ENCODE peak calls at places on chromosomes 13 and 19, in nine cellular contexts. U is heart right ventricle, P is cardiac fibroblast, L is HFF-Myc, V is NB4, O is psoas muscle, Y is bronchial epithelial cell, H is lung, K is fibroblast of the aortic adventitia. G is an unnamed sample.

GRCh38 chr19:16892868-16893685 is 4.3 kb downstream of the F2RL3 start:
- DNase-seq in U (no peak), P (no peak), L (no peak), V (no peak), O (no peak), Y (no peak), H (no peak), K (no peak), G (no peak)

GRCh38 chr19:2286402-2287140 is 4.6 kb upstream of the PEAK3 start:
- DNase-seq in U (no peak), P (no peak), L (no peak), V (no peak), O (no peak), Y (no peak), H (no peak), K (no peak), G (no peak)

GRCh38 chr13:107238262-107238661 is 670.3 kb upstream of the ARGLU1 start:
- DNase-seq in U (no peak), P (no peak), L (no peak), V (no peak), O (no peak), Y (no peak), H (no peak), K (no peak), G (no peak)

GRCh38 chr13:23185542-23185941 is 4.8 kb downstream of the SGCG start:
- DNase-seq in U (no peak), P (no peak), L (no peak), V (no peak), O (no peak), Y (no peak), H (no peak), K (no peak), G (no peak)

GRCh38 chr13:110306960-110307696 is at the start of the genes COL4A1 and COL4A2:
- DNase-seq in U (peak), P (peak), L (no peak), V (no peak), O (peak), Y (peak), H (peak), K (peak), G (no peak)

GRCh38 chr13:80251403-80251802 is 89.5 kb downstream of the SPRY2 start:
- DNase-seq in U (no peak), P (peak), L (peak), V (peak), O (no peak), Y (peak), H (no peak), K (peak), G (no peak)

GRCh38 chr13:51556740-51557139 is 27.5 kb upstream of the WDFY2 start:
- DNase-seq in U (no peak), P (no peak), L (no peak), V (no peak), O (no peak), Y (peak), H (no peak), K (no peak), G (no peak)

GRCh38 chr13:99867535-99868271 is 103.9 kb downstream of the ZIC5 start:
- DNase-seq in U (no peak), P (no peak), L (no peak), V (no peak), O (no peak), Y (no peak), H (no peak), K (no peak), G (no peak)

GRCh38 chr19:34274827-34275625 is 20.7 kb downstream of the GARRE1 start:
- DNase-seq in U (no peak), P (peak), L (no peak), V (no peak), O (no peak), Y (no peak), H (no peak), K (peak), G (peak)

GRCh38 chr13:95296326-95296939 is 4.8 kb downstream of the ABCC4 start:
- DNase-seq in U (peak), P (peak), L (no peak), V (peak), O (peak), Y (peak), H (peak), K (no peak), G (no peak)

GRCh38 chr19:7861619-7862412 is 12.4 kb downstream of the PRR36 start:
- DNase-seq in U (no peak), P (no peak), L (no peak), V (no peak), O (no peak), Y (no peak), H (no peak), K (no peak), G (no peak)

DNA sequence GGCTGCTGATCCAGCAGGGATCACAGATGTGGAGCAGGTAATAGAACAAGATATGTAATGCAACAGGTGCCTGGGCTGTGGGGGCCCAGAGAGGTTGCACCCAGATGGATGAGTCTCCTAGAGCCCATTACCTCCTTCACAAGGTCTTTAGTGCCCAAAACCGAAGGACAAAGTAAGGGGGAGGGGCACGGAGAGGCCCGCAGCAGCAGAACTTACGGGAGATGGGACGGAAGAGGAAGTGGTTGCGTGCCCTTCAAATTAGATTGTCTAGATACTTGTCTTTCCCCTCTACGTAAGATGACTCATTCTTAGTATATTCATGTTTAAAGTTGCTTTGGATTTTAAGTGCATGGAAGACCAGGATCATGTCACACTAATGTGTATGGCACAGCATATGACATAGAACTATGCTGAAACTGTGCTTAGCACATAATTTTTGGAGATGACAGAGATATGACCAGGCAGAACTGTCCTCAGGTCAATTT is 5.7 kb upstream of the MRPS31 start:
- DNase-seq in U (no peak), P (peak), L (no peak), V (peak), O (no peak), Y (peak), H (peak), K (no peak), G (no peak)
- H3K4me3 ChIP-seq in U (no peak), P (no peak), L (no peak), V (peak), O (no peak), Y (no peak), H (no peak), K (no peak), G (no peak)

GRCh38 chr19:54035215-54036178 is 28.2 kb downstream of the VSTM1 start:
- DNase-seq in U (no peak), P (peak), L (peak), V (no peak), O (no peak), Y (peak), H (no peak), K (peak), G (peak)
- TF ChIP-seq CTCF in U (no peak), P (no peak), L (no peak), V (no peak), O (no peak), Y (no peak), H (no peak), K (no peak), G (no peak)

DNA sequence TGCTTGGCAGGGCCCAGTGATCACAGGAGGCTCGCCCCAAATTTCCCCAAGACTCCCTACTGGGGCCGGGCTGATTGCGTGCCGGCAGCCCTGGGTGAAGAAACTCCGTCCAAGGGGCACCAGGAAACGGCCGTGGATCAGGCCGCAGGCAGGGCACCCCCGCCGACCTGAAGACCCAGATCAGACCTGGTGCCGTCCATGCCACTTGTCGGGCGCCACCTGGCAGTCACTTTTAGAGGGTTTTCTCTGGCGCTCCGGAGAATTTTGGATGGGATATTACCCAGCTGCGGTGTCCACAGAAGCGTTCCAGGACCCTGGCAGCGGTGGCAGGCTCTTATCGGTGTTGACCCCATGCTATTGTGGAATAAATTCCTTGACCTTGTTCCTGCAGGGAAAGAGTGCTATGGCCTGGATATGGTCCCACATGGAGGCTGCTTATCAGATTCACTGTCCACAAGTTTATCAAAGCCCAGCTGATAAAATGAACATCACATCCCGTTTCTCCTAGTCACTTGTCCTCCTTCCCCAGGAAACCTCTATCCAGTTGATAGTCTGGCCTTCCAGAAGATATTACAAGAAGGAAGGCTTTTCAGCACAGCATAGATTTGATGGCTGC is 38.2 kb downstream of the IGFL2 start:
- DNase-seq in U (no peak), P (no peak), L (no peak), V (no peak), O (no peak), Y (no peak), H (no peak), K (no peak), G (no peak)
- H3K4me3 ChIP-seq in U (no peak), P (no peak), L (no peak), V (no peak), O (no peak), Y (no peak), H (no peak), K (no peak), G (no peak)

DNA sequence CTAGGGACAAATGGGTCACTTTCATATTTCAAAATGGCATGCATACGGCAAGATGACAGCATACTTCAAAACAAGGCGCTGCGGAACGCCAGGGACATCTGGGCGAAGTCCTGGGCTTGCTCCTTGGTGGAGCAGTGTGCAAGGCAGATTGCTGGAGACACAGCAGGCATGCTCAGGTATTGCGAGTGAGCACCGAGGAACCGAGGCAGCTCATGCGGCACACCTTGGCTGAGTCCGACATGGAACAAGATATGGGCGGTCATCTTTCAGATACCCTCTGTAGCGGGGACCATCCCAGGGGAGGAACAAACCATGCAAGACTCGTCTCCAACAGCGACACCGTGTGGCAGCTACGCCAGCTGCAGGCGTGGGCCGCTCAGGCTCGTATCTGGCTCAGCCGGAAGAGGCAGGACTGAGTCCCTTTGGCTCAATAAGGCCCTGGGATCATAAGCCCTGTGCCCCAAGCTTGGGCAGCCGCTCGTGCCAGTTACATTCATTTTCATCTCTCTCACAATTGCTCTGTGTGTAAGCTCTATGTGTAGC is 112.4 kb downstream of the NUFIP1 start:
- DNase-seq in U (no peak), P (peak), L (no peak), V (peak), O (no peak), Y (no peak), H (no peak), K (no peak), G (no peak)
- TF ChIP-seq CTCF in U (no peak), P (peak), L (peak), V (peak), O (no peak), Y (peak), H (no peak), K (peak), G (peak)

DNA sequence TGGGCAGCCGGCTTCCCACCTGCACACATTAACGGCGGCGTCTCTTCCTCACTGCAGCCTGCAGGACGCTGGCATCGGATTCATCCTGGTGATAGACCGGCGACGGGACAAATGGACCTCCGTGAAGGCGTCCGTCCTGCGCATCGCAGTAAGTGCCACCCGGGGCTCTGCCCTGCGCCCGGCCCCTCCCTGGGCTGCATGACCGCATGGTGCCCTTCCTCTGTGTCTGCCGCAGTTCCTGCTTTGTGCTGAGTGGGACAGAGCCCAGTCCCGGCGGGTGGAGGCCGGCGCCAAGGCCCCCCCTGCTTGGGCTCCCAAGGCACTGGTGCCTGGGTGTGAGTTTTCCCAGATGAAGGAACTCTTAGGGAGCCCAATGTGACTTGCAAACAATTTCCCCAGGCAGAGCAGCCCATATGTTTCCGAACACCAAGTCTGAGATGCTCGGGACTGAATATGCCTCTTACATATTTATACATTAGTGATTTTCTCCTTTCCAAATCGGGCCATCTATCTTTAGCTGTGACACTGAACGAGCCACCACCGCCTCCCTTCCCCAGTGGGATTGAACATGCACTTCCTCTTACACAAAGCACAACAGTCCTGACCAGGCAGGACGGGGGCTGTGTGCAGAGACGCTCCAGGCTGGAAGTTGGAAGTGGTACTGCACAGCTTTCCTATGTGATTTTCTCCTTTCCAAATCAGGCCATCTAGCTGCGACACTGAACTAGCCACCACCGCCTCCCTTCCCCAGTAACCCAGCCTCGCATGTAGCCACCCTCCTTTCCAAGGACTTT is 60.2 kb upstream of the F7 start:
- DNase-seq in U (peak), P (no peak), L (no peak), V (no peak), O (no peak), Y (no peak), H (no peak), K (no peak), G (no peak)
- H3K4me3 ChIP-seq in U (no peak), P (no peak), L (no peak), V (no peak), O (peak), Y (no peak), H (no peak), K (no peak), G (no peak)

GRCh38 chr13:46313441-46314257 is 73.4 kb downstream of the RUBCNL start:
- DNase-seq in U (no peak), P (no peak), L (no peak), V (peak), O (no peak), Y (no peak), H (no peak), K (no peak), G (no peak)

GRCh38 chr13:46315491-46316075 is 71.5 kb downstream of the RUBCNL start:
- DNase-seq in U (no peak), P (no peak), L (no peak), V (no peak), O (no peak), Y (no peak), H (no peak), K (no peak), G (no peak)

GRCh38 chr13:46317120-46317519 is 69.9 kb downstream of the RUBCNL start:
- DNase-seq in U (no peak), P (peak), L (no peak), V (peak), O (no peak), Y (no peak), H (no peak), K (peak), G (no peak)

GRCh38 chr13:46315036-46315435 is 72.0 kb downstream of the RUBCNL start:
- DNase-seq in U (no peak), P (no peak), L (no peak), V (no peak), O (no peak), Y (no peak), H (no peak), K (no peak), G (no peak)

DNA sequence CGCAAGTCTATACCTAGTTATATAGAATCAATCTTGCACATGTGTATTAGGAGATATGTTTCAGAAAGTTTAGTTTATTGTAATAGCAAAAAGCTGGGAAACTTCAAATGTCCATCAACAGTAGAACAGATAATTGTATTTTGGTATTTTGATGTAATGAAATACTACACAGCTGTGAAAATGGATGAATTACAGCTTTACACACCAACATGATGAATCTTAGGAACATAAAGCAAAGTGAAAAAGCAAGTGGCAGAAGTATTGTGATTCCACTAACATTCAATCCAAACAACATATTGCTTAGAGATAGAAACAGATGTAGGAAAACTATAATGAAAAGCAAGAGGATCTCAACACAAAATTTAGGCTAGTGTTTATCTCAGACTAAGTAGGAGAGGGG is 72.5 kb downstream of the RUBCNL start:
- DNase-seq in U (no peak), P (no peak), L (no peak), V (no peak), O (no peak), Y (no peak), H (no peak), K (no peak), G (no peak)
- TF ChIP-seq CTCF in U (no peak), P (no peak), L (no peak), V (no peak), O (no peak), Y (no peak), H (no peak), K (no peak), G (no peak)

GRCh38 chr13:24267283-24267682 is 42.1 kb upstream of the C1QTNF9 start:
- DNase-seq in U (no peak), P (peak), L (no peak), V (no peak), O (no peak), Y (peak), H (no peak), K (peak), G (no peak)
- H3K4me3 ChIP-seq in U (peak), P (no peak), L (no peak), V (no peak), O (peak), Y (no peak), H (no peak), K (peak), G (no peak)

GRCh38 chr19:35738021-35738886 is 4.0 kb downstream of the IGFLR1 start:
- DNase-seq in U (no peak), P (no peak), L (no peak), V (no peak), O (no peak), Y (no peak), H (no peak), K (no peak), G (no peak)

GRCh38 chr19:35740108-35740422 is 2.2 kb downstream of the IGFLR1 start:
- DNase-seq in U (no peak), P (no peak), L (no peak), V (no peak), O (no peak), Y (no peak), H (no peak), K (no peak), G (no peak)

GRCh38 chr19:35739275-35740107 is 2.8 kb downstream of the IGFLR1 start:
- DNase-seq in U (no peak), P (no peak), L (no peak), V (no peak), O (no peak), Y (no peak), H (no peak), K (no peak), G (no peak)

GRCh38 chr19:35736913-35737886 is 5.1 kb downstream of the IGFLR1 start:
- DNase-seq in U (no peak), P (no peak), L (no peak), V (no peak), O (no peak), Y (no peak), H (no peak), K (no peak), G (no peak)

DNA sequence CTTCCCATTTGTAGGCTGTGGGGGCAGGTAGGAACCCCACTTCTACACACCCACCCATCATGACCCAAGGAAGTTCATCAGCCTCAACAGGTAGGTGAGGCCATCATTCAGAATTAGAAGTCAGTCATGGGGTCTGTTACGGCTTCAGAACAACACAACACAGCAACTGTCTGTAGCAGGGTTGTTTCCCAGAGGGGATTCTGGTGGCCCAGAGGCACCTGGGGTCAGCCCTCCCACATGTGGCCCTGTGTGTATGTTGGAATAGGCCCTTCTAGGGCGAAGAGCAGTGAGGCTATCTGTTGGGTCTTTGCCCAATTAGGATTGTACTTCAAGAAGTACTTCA is 3.4 kb downstream of the IGFLR1 start:
- DNase-seq in U (no peak), P (no peak), L (no peak), V (no peak), O (no peak), Y (no peak), H (no peak), K (no peak), G (no peak)
- TF ChIP-seq CTCF in U (no peak), P (no peak), L (no peak), V (no peak), O (no peak), Y (no peak), H (no peak), K (no peak), G (no peak)